ENCODE peak calls at places on chromosomes 6 and 20, in four cellular contexts. E, N, O and G are unnamed samples.

GRCh38 chr6:91816335-91816734 is 1229.5 kb upstream of the MAP3K7 start:
- DNase-seq in O (no peak), N (no peak), E (no peak), G (no peak)

GRCh38 chr6:31203345-31203979 is 33.0 kb upstream of the POU5F1 start:
- DNase-seq in N (peak; percentile 65), O (no peak), E (peak; percentile 74), G (peak; percentile 29)

GRCh38 chr6:34158876-34159275 is 13.0 kb upstream of the GRM4 start:
- DNase-seq in O (no peak), N (no peak), E (no peak), G (no peak)

GRCh38 chr6:37103169-37104039 is 66.5 kb upstream of the PIM1 start:
- DNase-seq in N (no peak), E (peak; percentile 73), O (no peak), G (peak; percentile 42)

GRCh38 chr6:122580731-122581130 is 29.5 kb upstream of the PKIB start:
- DNase-seq in E (no peak), O (no peak), N (no peak), G (no peak)

GRCh38 chr6:10203651-10204050 is 211.2 kb downstream of the TFAP2A start:
- DNase-seq in O (no peak), E (no peak), N (no peak), G (no peak)

GRCh38 chr20:44692932-44693476 is 22.2 kb upstream of the CCN5 start:
- DNase-seq in N (no peak), O (peak; percentile 71), E (no peak), G (peak; percentile 98)

GRCh38 chr20:33733654-33734576 is 2.1 kb downstream of the ZNF341 start:
- DNase-seq in N (no peak), E (peak; percentile 65), O (no peak), G (peak; percentile 83)

GRCh38 chr6:169224185-169224695 is 29.4 kb downstream of the THBS2 start:
- DNase-seq in N (no peak), O (no peak), E (no peak), G (no peak)

GRCh38 chr6:134707342-134707982 is 242.4 kb downstream of the ALDH8A1 start:
- DNase-seq in N (no peak), E (no peak), O (no peak), G (peak; percentile 29)

GRCh38 chr20:49724637-49725606 is 11.2 kb upstream of the B4GALT5 start:
- DNase-seq in O (peak; percentile 26), N (no peak), E (peak; percentile 44), G (peak; percentile 77)

GRCh38 chr6:5518936-5519491 is 257.7 kb downstream of the FARS2 start:
- DNase-seq in N (peak; percentile 39), O (no peak), E (no peak), G (no peak)

GRCh38 chr20:45704969-45705637 is at the start of gene WFDC10B:
- DNase-seq in N (no peak), E (no peak), O (no peak), G (no peak)

GRCh38 chr6:122647765-122648164 is 37.6 kb downstream of the PKIB start:
- DNase-seq in N (no peak), E (no peak), O (no peak), G (no peak)

GRCh38 chr6:126530777-126531176 is 190.9 kb downstream of the CENPW start:
- DNase-seq in E (no peak), N (no peak), O (no peak), G (no peak)

GRCh38 chr6:169935348-169935718 is 183.9 kb downstream of the ERMARD start:
- DNase-seq in N (no peak), E (no peak), O (no peak), G (no peak)

GRCh38 chr20:58238490-58238889 is 10.0 kb upstream of the ANKRD60 start:
- DNase-seq in O (no peak), E (no peak), N (no peak), G (no peak)

GRCh38 chr6:38420207-38420606 is 219.5 kb downstream of the BTBD9 start:
- DNase-seq in O (no peak), E (no peak), N (no peak), G (no peak)

GRCh38 chr6:35461270-35461669 is 6.9 kb upstream of the RPL10A start:
- DNase-seq in O (no peak), E (no peak), N (no peak), G (no peak)

GRCh38 chr20:37308098-37309050 is 18.9 kb downstream of the MANBAL start:
- DNase-seq in N (no peak), O (no peak), E (no peak), G (no peak)

GRCh38 chr6:157561929-157562810 is 181.2 kb downstream of the ZDHHC14 start:
- DNase-seq in N (no peak), O (no peak), E (peak; percentile 69), G (no peak)

GRCh38 chr6:4794140-4794707 is 18.0 kb downstream of the CDYL start:
- DNase-seq in O (no peak), E (no peak), N (no peak), G (no peak)

GRCh38 chr6:5315883-5316282 is 54.6 kb downstream of the FARS2 start:
- DNase-seq in E (no peak), N (no peak), O (no peak), G (peak; percentile 14)

GRCh38 chr20:57431539-57431835 is 40.3 kb downstream of the RBM38 start:
- DNase-seq in N (no peak), E (no peak), O (no peak), G (no peak)

GRCh38 chr6:7805828-7806227 is 79.9 kb downstream of the BMP6 start:
- DNase-seq in E (no peak), N (no peak), O (no peak), G (no peak)

GRCh38 chr6:158290040-158290439 is 22.2 kb upstream of the TULP4 start:
- DNase-seq in O (no peak), E (peak; percentile 79), N (peak; percentile 12), G (no peak)

GRCh38 chr6:39760246-39760952 is 31.8 kb upstream of the DAAM2 start:
- DNase-seq in E (no peak), N (no peak), O (no peak), G (no peak)

GRCh38 chr20:37821691-37822655 is 81.0 kb upstream of the VSTM2L start:
- DNase-seq in E (no peak), N (no peak), O (no peak), G (peak; percentile 87)

DNA sequence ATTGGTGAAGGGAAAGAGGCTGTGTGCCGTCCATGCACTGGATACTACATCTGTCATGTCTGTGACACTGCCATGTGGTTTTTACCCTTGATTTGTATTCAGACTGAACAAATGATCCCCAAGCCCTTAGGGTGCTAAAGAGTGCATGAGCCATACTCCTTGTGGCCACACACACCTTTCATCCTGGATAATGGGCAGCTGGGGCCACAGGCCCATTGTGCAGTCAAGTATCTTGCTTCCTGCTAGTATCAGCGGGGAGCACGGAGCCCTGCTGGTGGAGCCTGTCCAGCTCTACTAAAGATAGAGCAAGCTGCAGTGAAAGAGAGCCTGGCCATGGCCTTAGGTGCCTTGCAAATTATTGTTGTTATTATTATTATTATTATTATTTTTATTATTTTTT is 75.1 kb downstream of the SLX4IP start:
- DNase-seq in N (no peak), E (no peak), O (no peak), G (no peak)
- H3K4me3 ChIP-seq in N (no peak overlapping the region), E (no peak overlapping the region), O (no peak overlapping the region), G (no peak overlapping the region)

DNA sequence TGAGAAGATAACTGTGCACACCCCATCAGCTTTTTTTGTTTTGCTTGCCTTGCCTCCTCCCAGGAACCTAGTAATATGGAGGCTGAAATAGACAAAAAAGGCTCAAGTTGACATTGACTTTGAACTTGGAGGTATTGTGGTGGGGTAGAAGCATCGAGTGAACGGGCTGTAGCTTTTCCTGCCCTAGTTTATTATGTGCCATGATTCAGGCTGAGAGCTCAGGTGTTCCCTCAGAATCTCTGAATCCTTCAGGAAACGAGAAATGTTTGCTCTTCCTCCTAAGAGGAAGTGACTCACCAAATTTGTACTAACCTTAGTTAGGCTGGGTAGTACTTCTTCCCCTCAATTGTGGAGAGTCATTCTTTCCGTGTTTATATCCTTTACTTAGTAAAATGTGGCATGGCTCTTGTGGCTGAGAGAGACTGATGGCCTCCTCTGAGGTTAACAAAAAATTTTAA is 98.8 kb downstream of the SASH1 start:
- DNase-seq in E (no peak), N (no peak), O (no peak), G (peak; percentile 67)
- H3K4me1 ChIP-seq in E (no peaks in the 10 kb centered on the region), N (no peaks in the 10 kb centered on the region), O (peaks cover 31% of the 10 kb centered on the region), G (peaks cover 24% of the 10 kb centered on the region)

GRCh38 chr20:1600736-1601135 is 19.1 kb downstream of the SIRPB1 start:
- DNase-seq in O (no peak), E (no peak), N (no peak), G (no peak)
- H3K9me3 ChIP-seq in O (no peaks in the 10 kb centered on the region), E (no peaks in the 10 kb centered on the region), N (no peaks in the 10 kb centered on the region), G (no peaks in the 10 kb centered on the region)

DNA sequence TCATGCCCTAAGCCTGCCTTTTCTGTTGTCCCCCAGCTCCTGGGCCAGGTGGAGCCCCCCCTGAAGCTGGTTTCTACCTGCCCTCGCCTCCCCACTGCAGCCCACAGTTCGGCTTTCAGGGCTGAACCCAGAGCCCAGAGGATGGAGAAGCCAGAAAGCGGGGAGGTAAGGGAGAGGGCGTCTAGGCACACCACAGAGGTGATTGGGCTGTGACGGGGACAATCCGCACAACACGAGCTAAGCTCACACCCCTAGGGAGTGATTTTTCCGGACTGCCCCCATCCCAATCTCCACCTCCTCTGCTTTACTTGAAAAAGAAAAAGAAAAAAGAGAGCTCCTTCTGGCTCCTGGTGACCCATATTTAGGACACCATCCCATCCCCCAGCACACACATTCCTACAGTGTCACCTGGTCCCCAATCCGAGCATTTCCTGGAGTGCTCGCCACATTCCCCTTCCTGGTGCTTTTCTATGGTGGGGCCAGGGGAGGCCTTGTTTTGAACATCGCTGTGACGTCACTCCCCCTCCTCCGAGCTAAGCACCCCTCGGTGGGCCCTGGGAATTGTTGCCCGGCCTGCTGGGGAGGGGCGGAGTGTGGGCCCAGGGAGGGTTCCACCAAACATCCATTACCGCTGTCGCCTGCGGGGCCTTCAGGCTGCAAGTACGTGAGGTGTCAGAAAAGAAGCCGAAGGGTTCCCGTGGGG is 3.0 kb upstream of the FOXC1 start:
- DNase-seq in N (no peak), E (no peak), O (no peak), G (no peak)
- H3K4me3 ChIP-seq in N (no peak overlapping the region), E (no peak overlapping the region), O (no peak overlapping the region), G (no peak overlapping the region)

GRCh38 chr20:41050361-41051019 is 21.9 kb downstream of the TOP1 start:
- DNase-seq in E (no peak), N (no peak), O (no peak), G (peak; percentile 70)
- H3K4me1 ChIP-seq in E (peaks cover 83% of the 10 kb centered on the region), N (peaks cover 77% of the 10 kb centered on the region), O (peaks cover 97% of the 10 kb centered on the region), G (peaks cover 89% of the 10 kb centered on the region)